ENCODE peak calls at places on chromosome 19, in five cellular contexts. One of them, this sample, is unnamed.

GRCh38 chr19:50324331-50324730 is 4.8 kb downstream of the KCNC3 start:
- DNase-seq in IMR-90: no peak
- DNase-seq in lower leg skin: no peak
- DNase-seq in right lobe of liver: no peak
- DNase-seq in tibial nerve: no peak
- DNase-seq in this sample: no peak

GRCh38 chr19:36225219-36225892 is 10.4 kb downstream of the ZNF146 start:
- DNase-seq in IMR-90: peak; percentile 80
- DNase-seq in lower leg skin: no peak
- DNase-seq in right lobe of liver: no peak
- DNase-seq in tibial nerve: no peak
- DNase-seq in this sample: no peak

GRCh38 chr19:57779220-57779845 is 9.9 kb downstream of the ZNF586 start:
- DNase-seq in IMR-90: no peak
- DNase-seq in lower leg skin: no peak
- DNase-seq in right lobe of liver: no peak
- DNase-seq in tibial nerve: no peak
- DNase-seq in this sample: no peak

GRCh38 chr19:46704379-46705076 is 12.4 kb downstream of the PRKD2 start:
- DNase-seq in IMR-90: no peak
- DNase-seq in lower leg skin: peak; percentile 57
- DNase-seq in right lobe of liver: peak; percentile 76
- DNase-seq in tibial nerve: peak; percentile 69
- DNase-seq in this sample: peak; percentile 44

GRCh38 chr19:45492137-45492626 is 4.7 kb downstream of the RTN2 start:
- DNase-seq in IMR-90: no peak
- DNase-seq in lower leg skin: no peak
- DNase-seq in right lobe of liver: no peak
- DNase-seq in tibial nerve: no peak
- DNase-seq in this sample: no peak

GRCh38 chr19:35084078-35084762 is 31.4 kb upstream of the FXYD3 start:
- DNase-seq in IMR-90: no peak
- DNase-seq in lower leg skin: no peak
- DNase-seq in right lobe of liver: no peak
- DNase-seq in tibial nerve: no peak
- DNase-seq in this sample: no peak

GRCh38 chr19:16325671-16326400 is 1.2 kb downstream of the KLF2 start:
- DNase-seq in IMR-90: no peak
- DNase-seq in lower leg skin: no peak
- DNase-seq in right lobe of liver: peak; percentile 69
- DNase-seq in tibial nerve: no peak
- DNase-seq in this sample: peak; percentile 53

GRCh38 chr19:17332677-17333581 is 1.7 kb downstream of the ANO8 start:
- DNase-seq in IMR-90: peak; percentile 39
- DNase-seq in lower leg skin: no peak
- DNase-seq in right lobe of liver: no peak
- DNase-seq in tibial nerve: no peak
- DNase-seq in this sample: no peak

GRCh38 chr19:38388310-38389100 is at the start of gene SPRED3:
- DNase-seq in IMR-90: peak; percentile 66
- DNase-seq in lower leg skin: no peak
- DNase-seq in right lobe of liver: no peak
- DNase-seq in tibial nerve: no peak
- DNase-seq in this sample: peak; percentile 82

GRCh38 chr19:50203281-50204080 is at the start of gene MYH14:
- DNase-seq in IMR-90: no peak
- DNase-seq in lower leg skin: peak; percentile 63
- DNase-seq in right lobe of liver: peak; percentile 95
- DNase-seq in tibial nerve: peak; percentile 68
- DNase-seq in this sample: no peak

GRCh38 chr19:29119582-29119981 is 93.4 kb downstream of the UQCRFS1 start:
- DNase-seq in IMR-90: no peak
- DNase-seq in lower leg skin: no peak
- DNase-seq in right lobe of liver: no peak
- DNase-seq in tibial nerve: no peak
- DNase-seq in this sample: no peak

DNA sequence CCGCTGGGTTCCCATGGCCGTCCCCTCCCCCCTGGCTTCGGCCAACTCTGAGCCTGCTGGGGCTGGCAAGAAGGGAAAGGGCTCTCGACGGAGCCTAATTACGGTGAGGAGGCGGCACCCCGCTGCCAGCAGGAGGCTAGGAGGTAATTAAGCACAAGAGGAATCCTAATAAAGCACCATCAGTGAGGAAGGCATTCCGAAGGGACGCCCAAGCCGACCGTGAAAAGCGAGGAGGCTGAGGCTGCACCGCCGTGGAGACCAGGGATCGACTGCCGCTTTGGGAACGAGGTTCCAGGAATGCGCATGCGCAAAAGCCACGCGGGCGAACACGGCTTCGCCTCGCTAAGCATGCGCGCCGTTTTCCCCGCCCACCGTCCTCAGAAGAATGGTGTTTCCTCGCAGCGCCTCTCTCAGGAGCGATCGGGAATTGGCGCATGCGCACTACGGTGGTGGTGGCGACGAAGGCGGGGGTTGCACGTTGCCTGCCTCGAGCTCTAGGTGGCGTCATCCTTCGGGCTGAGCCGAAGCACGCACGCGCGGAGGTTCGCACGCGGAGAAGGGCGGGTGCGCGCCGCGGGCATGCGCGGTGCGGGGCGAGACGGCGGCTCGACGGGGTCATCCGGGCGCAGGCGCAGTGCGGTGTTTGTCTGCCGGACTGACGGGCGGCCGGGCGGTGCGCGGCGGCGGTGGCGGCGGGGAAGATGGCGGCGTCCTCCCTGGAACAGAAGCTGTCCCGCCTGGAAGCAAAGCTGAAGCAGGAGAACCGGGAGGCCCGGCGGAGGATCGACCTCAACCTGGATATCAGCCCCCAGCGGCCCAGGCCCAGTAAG is at the start of gene MAP2K7:
- DNase-seq in IMR-90: peak; percentile 99
- DNase-seq in lower leg skin: peak; percentile 99
- DNase-seq in right lobe of liver: peak; percentile 100
- DNase-seq in tibial nerve: peak; percentile 99
- DNase-seq in this sample: peak; percentile 96
- TF ChIP-seq POLR2A in IMR-90: peak; percentile 86
- TF ChIP-seq POLR2A in lower leg skin: no peak
- TF ChIP-seq POLR2A in right lobe of liver: peak; percentile 85
- TF ChIP-seq POLR2A in tibial nerve: peak; percentile 90
- TF ChIP-seq POLR2A in this sample: peak; percentile 97

GRCh38 chr19:37303591-37304171 is 67.2 kb upstream of the ZNF527 start:
- DNase-seq in IMR-90: no peak
- DNase-seq in lower leg skin: no peak
- DNase-seq in right lobe of liver: no peak
- DNase-seq in tibial nerve: no peak
- DNase-seq in this sample: no peak

GRCh38 chr19:37309834-37310575 is 60.9 kb upstream of the ZNF527 start:
- DNase-seq in IMR-90: no peak
- DNase-seq in lower leg skin: no peak
- DNase-seq in right lobe of liver: no peak
- DNase-seq in tibial nerve: no peak
- DNase-seq in this sample: no peak

GRCh38 chr19:37306383-37306963 is 64.4 kb upstream of the ZNF527 start:
- DNase-seq in IMR-90: no peak
- DNase-seq in lower leg skin: no peak
- DNase-seq in right lobe of liver: no peak
- DNase-seq in tibial nerve: no peak
- DNase-seq in this sample: no peak

GRCh38 chr19:37304884-37305255 is 66.0 kb upstream of the ZNF527 start:
- DNase-seq in IMR-90: no peak
- DNase-seq in lower leg skin: no peak
- DNase-seq in right lobe of liver: no peak
- DNase-seq in tibial nerve: no peak
- DNase-seq in this sample: no peak

DNA sequence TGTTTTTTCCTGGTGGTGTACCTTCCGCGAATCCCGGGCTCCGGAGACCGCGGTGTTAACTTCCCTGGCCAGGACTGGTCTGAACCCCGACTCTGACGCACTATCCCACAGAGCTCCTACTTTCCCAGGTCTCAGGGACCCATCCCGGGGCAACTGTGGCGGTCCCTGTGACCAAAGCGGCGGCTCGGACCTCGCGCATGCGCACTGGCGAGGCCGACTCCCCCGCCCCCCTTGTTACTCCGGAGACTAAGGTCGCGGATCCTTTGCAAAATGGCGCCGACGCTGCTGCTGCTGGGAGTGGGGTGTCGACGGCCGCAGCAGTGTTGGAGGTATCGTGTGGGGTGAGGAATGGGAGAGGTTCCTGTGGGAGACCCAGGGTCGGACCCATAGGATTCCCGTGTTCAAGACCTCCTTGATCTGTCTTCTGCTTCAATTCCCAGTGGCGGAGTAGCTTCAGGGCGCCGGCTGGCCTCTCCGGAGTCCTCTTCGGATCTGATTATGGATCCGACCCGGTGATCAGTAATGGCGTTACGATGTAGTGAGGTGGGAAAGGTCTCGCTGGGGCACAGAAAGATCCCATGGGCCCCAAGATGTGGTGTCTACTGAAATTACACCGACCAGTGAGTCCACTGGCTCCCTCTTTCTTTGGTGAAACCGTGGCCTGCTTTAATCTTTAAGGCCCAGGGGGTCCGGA is 66.6 kb upstream of the ZNF527 start:
- DNase-seq in IMR-90: no peak
- DNase-seq in lower leg skin: no peak
- DNase-seq in right lobe of liver: no peak
- DNase-seq in tibial nerve: no peak
- DNase-seq in this sample: no peak
- TF ChIP-seq POLR2A in IMR-90: no peak
- TF ChIP-seq POLR2A in lower leg skin: no peak
- TF ChIP-seq POLR2A in right lobe of liver: no peak
- TF ChIP-seq POLR2A in tibial nerve: no peak
- TF ChIP-seq POLR2A in this sample: no peak

GRCh38 chr19:54162241-54162805 is 2.8 kb upstream of the LENG1 start:
- DNase-seq in IMR-90: peak; percentile 44
- DNase-seq in lower leg skin: peak; percentile 81
- DNase-seq in right lobe of liver: peak; percentile 90
- DNase-seq in tibial nerve: peak; percentile 73
- DNase-seq in this sample: peak; percentile 58
- TF ChIP-seq POLR2A in IMR-90: no peak
- TF ChIP-seq POLR2A in lower leg skin: no peak
- TF ChIP-seq POLR2A in right lobe of liver: no peak
- TF ChIP-seq POLR2A in tibial nerve: no peak
- TF ChIP-seq POLR2A in this sample: no peak

GRCh38 chr19:33849551-33850147 is 53.0 kb downstream of the KCTD15 start:
- DNase-seq in IMR-90: no peak
- DNase-seq in lower leg skin: no peak
- DNase-seq in right lobe of liver: no peak
- DNase-seq in tibial nerve: no peak
- DNase-seq in this sample: no peak
- TF ChIP-seq POLR2A in IMR-90: no peak
- TF ChIP-seq POLR2A in lower leg skin: no peak
- TF ChIP-seq POLR2A in right lobe of liver: no peak
- TF ChIP-seq POLR2A in tibial nerve: no peak
- TF ChIP-seq POLR2A in this sample: no peak

DNA sequence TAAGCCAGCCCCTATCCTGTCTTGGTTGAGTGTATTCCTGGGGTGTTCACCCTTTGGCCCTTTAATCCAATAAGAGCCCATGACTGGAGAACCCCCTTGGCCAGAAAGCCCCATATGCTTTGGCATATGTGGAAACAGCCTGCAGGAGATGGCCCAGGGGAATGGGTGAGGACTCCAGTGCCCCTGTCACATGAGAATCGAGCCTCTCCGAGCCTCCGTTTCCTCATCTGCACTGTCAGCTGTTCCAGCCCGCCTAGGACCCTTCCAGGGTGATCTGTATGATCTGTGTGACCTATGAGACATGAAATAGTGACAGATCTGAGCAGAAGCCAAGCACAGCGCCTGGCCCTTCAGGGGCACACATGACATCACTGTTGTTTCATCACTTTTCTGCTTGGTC is 300.7 kb downstream of the ZNF536 start:
- DNase-seq in IMR-90: no peak
- DNase-seq in lower leg skin: no peak
- DNase-seq in right lobe of liver: no peak
- DNase-seq in tibial nerve: no peak
- DNase-seq in this sample: no peak
- TF ChIP-seq POLR2A in IMR-90: no peak
- TF ChIP-seq POLR2A in lower leg skin: no peak
- TF ChIP-seq POLR2A in right lobe of liver: no peak
- TF ChIP-seq POLR2A in tibial nerve: no peak
- TF ChIP-seq POLR2A in this sample: no peak